ENCODE peak calls at places on chromosomes 6 and 20, in four cellular contexts. L, P, V and X are unnamed samples. For H3K36me3, the result is how much of the 10 kb centered on the place peaks cover.

GRCh38 chr20:47360207-47360488 is 3.6 kb upstream of the ZMYND8 start:
- DNase-seq in L (no peak), P (peak), V (no peak), X (no peak)

GRCh38 chr6:148743476-148743875 is 3.4 kb upstream of the UST start:
- DNase-seq in L (no peak), P (no peak), V (no peak), X (no peak)

GRCh38 chr20:7903429-7903828 is 36.8 kb downstream of the HAO1 start:
- DNase-seq in L (no peak), P (no peak), V (no peak), X (no peak)

GRCh38 chr6:88780714-88781389 is 182.6 kb downstream of the RNGTT start:
- DNase-seq in L (no peak), P (peak), V (peak), X (peak)

GRCh38 chr6:113178349-113178748 is 678.8 kb upstream of the MARCKS start:
- DNase-seq in L (no peak), P (peak), V (no peak), X (no peak)

GRCh38 chr6:139603554-139603953 is 229.1 kb upstream of the CITED2 start:
- DNase-seq in L (no peak), P (no peak), V (no peak), X (no peak)

GRCh38 chr6:22363966-22364296 is 67.1 kb upstream of the PRL start:
- DNase-seq in L (no peak), P (no peak), V (no peak), X (no peak)

GRCh38 chr6:108951351-108951953 is 103.2 kb downstream of the ARMC2 start:
- DNase-seq in L (no peak), P (no peak), V (no peak), X (no peak)

GRCh38 chr6:170522565-170523183 is 30.4 kb downstream of the PSMB1 start:
- DNase-seq in L (no peak), P (no peak), V (no peak), X (no peak)

GRCh38 chr20:25032478-25033183 is 25.3 kb downstream of the ACSS1 start:
- DNase-seq in L (peak), P (peak), V (no peak), X (no peak)

GRCh38 chr20:63359164-63359934 is 1.8 kb downstream of the CHRNA4 start:
- DNase-seq in L (no peak), P (no peak), V (no peak), X (no peak)

GRCh38 chr6:7201732-7202541 is 94.2 kb downstream of the RREB1 start:
- DNase-seq in L (no peak), P (no peak), V (no peak), X (no peak)

GRCh38 chr6:142702501-142703460 is 242.2 kb downstream of the HIVEP2 start:
- DNase-seq in L (no peak), P (peak), V (no peak), X (no peak)

GRCh38 chr20:17501701-17502100 is 29.5 kb downstream of the BFSP1 start:
- DNase-seq in L (no peak), P (no peak), V (no peak), X (no peak)

GRCh38 chr20:18240997-18241396 is 47.3 kb upstream of the ZNF133 start:
- DNase-seq in L (no peak), P (no peak), V (no peak), X (no peak)

GRCh38 chr6:100088009-100088408 is 94.0 kb upstream of the MCHR2 start:
- DNase-seq in L (no peak), P (peak), V (no peak), X (no peak)

GRCh38 chr6:8029243-8029870 is 34.8 kb downstream of the BLOC1S5 start:
- DNase-seq in L (no peak), P (no peak), V (no peak), X (no peak)

GRCh38 chr20:53748821-53749402 is 155.3 kb upstream of the ZNF217 start:
- DNase-seq in L (no peak), P (peak), V (no peak), X (no peak)

GRCh38 chr6:164827537-164827936 is 481.9 kb downstream of the C6orf118 start:
- DNase-seq in L (no peak), P (no peak), V (no peak), X (no peak)

DNA sequence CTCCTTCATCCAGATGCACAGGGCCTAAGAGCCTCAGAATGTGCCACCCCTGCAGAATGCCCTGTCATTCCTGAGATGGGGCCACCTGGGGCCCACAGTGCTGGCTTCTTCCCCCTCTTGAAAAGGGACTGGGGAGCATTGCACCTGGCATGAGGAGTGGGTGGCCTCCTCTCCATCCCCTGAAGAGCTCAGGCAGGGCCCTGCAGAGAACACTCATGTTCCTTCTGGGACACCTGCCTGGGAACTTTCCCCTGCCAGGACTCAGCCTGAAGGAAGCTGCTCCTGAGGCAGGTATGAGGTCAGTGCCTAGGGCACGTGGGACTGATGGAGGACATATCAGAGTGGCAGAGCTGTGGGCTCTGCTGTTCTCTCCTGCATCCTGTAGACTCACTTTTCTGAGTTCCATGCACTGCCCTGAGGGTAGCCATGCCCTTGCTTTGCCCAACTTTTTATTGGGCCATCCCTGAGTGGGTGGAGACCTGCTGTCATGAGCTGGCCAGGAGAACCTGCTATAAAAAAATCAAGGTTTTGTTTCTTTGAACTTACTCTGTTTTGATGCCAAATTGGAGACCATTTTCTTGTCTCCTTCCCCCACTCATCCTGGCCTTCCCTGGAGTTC is 19.5 kb downstream of the CCDC167 start:
- DNase-seq in L (no peak), P (peak), V (no peak), X (no peak)
- H3K36me3 ChIP-seq in L (under half), P (under half), V (under half), X (under half)

DNA sequence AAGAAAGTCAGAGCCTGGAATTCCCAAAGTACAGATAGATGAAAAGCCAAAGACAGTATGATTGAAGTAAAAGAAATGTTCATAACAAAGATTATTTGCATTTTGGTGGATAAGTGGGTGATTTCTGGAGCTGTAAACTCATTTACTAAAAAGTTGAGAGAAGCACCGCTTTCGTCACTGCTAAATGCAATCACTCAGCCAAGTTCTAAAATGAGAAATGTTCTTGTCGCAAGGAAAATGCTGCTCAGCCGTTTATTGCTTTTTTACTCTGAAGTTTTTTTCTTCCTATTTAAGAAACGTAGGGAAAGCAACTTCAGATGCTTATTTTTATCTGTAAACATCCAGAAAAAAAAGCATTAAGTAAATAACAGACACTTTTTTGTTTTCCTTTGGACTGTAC is 93.6 kb upstream of the BCLAF1 start:
- DNase-seq in L (no peak), P (no peak), V (no peak), X (no peak)
- H3K36me3 ChIP-seq in L (under half), P (under half), V (under half), X (under half)

DNA sequence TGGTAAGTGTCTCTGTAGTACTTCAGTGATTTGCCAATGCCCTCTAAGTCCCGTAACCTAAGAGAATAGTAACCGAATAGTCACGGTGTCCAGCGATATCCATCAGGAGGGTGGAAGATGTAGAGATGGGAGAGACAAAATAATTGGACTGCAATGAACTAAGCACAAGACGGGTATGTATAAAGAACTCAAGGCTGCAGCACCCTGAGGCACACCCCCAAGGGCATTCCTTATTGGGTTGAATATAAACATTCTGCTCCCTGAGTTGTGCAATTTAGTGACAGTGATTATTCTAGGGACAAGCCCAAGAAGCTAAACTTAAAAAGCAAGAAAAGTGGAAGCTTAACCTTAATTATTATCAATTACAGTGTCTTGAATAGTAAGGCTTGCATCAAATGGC is 14.6 kb downstream of the DST start:
- DNase-seq in L (no peak), P (no peak), V (no peak), X (no peak)
- H3K36me3 ChIP-seq in L (under half), P (half or more), V (half or more), X (under half)

DNA sequence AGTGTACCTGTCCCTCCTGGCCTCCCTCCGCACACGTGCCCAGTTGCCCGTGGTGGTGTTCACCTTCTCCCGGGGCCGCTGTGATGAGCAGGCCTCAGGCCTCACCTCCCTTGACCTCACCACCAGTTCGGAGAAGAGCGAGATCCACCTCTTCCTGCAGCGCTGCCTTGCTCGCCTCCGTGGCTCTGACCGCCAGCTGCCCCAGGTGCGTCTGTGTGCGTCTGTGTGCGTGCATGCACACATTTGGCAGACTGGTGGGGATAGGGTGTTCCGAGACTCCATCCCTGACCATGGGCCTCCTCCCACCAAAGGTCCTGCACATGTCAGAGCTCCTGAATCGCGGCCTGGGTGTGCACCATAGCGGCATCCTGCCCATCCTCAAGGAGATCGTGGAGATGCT is 4.9 kb downstream of the SKIC2 start:
- DNase-seq in L (no peak), P (no peak), V (no peak), X (no peak)
- H3K36me3 ChIP-seq in L (under half), P (under half), V (under half), X (half or more)

GRCh38 chr6:89862698-89863097 is 31.6 kb upstream of the GJA10 start:
- DNase-seq in L (no peak), P (no peak), V (no peak), X (no peak)
- H3K36me3 ChIP-seq in L (under half), P (under half), V (under half), X (half or more)

DNA sequence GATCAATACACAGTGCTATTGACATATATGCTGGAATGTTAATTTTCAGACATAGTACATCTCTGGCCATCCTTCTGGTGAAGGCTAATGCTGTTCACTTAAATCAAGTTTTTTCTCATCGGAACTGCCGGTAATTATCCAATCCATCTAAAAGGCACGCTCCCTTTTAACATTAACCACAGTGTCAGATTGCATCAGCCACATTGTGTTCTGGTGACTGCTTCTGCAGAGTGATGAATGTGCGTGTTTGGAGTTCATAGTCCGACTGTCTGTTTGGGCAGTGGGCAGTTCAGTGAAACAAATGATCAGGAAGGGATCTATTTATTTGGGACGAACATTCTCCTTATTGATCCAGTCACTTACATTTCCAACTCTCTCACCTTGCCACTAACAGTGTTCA is 49.5 kb downstream of the SOBP start:
- DNase-seq in L (no peak), P (no peak), V (no peak), X (no peak)
- H3K36me3 ChIP-seq in L (under half), P (under half), V (under half), X (under half)

GRCh38 chr20:57409316-57409671 is 18.1 kb downstream of the RBM38 start:
- DNase-seq in L (no peak), P (no peak), V (no peak), X (no peak)
- H3K36me3 ChIP-seq in L (under half), P (under half), V (under half), X (under half)

GRCh38 chr6:28772480-28773381 is 151.1 kb downstream of the TRIM27 start:
- DNase-seq in L (no peak), P (no peak), V (no peak), X (no peak)

GRCh38 chr6:28775052-28775376 is 148.8 kb downstream of the TRIM27 start:
- DNase-seq in L (no peak), P (no peak), V (no peak), X (no peak)

GRCh38 chr6:28776269-28777146 is 147.3 kb downstream of the TRIM27 start:
- DNase-seq in L (no peak), P (no peak), V (no peak), X (no peak)

GRCh38 chr6:28775405-28776129 is 148.2 kb downstream of the TRIM27 start:
- DNase-seq in L (no peak), P (no peak), V (no peak), X (no peak)

GRCh38 chr6:28774292-28775051 is 149.3 kb downstream of the TRIM27 start:
- DNase-seq in L (no peak), P (no peak), V (no peak), X (no peak)
- H3K36me3 ChIP-seq in L (under half), P (under half), V (under half), X (under half)

DNA sequence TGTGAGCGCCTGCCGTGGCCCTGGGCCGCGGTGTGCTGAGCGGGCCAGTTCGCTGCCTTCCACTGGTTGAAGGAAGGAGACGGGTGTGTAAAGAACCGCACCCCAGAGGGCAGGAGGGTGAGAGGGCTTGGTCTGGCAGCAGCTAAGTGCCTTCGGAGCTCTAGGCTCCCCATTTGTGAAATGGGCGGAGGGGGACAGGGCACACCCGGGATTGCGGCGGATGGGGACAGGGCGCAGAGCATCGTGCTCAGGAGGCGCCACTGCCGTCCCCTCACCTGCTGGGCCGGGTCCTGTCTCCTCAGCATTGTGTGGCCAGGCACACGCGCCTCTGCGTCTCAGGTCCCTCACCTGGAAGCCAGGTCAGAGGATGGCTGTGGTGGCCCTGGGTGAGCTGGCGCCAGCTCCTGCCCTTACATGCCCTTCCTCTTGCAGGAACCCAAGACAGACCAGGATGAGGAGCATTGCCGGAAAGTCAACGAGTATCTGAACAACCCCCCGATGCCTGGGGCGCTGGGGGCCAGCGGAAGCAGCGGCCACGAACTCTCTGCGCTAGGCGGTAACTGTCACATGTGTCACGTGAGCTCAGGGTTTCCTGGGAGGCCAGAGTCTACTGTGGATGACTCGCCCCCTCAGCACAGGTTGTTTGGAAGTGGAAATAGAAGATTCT is 3.1 kb downstream of the ADRM1 start:
- DNase-seq in L (no peak), P (peak), V (no peak), X (no peak)
- H3K36me3 ChIP-seq in L (under half), P (under half), V (under half), X (half or more)